ENCODE peak calls at places on chromosomes 16 and 17, in nine cellular contexts. X, Y, Z, B, K, P, F, J and C are unnamed samples.
A peak's percentile ranks its signal among the peaks of the same experiment; 100 is the strongest.

GRCh38 chr17:2724783-2725164 is 13.2 kb upstream of the CLUH start:
- DNase-seq in X (peak; percentile 48), Y (peak; percentile 25), Z (peak; percentile 36), B (peak; percentile 43), K (no peak), P (peak; percentile 50), F (peak; percentile 67), J (no peak), C (no peak)

GRCh38 chr16:89722392-89723278 is 1.3 kb downstream of the ZNF276 start:
- DNase-seq in X (peak; percentile 86), Y (no peak), Z (peak; percentile 48), B (peak; percentile 73), K (peak; percentile 95), P (no peak), F (no peak), J (peak; percentile 89), C (peak; percentile 55)

GRCh38 chr16:85056211-85056748 is 28.7 kb downstream of the KIAA0513 start:
- DNase-seq in X (no peak), Y (peak; percentile 38), Z (no peak), B (no peak), K (no peak), P (no peak), F (no peak), J (no peak), C (no peak)

GRCh38 chr17:8629371-8630226 is 926 bp downstream of the MYH10 start:
- DNase-seq in X (peak; percentile 12), Y (peak; percentile 36), Z (peak; percentile 28), B (peak; percentile 12), K (peak; percentile 88), P (peak; percentile 31), F (peak; percentile 53), J (no peak), C (peak; percentile 30)

GRCh38 chr17:37360632-37361031 is 15.2 kb upstream of the C17orf78 start:
- DNase-seq in X (peak; percentile 37), Y (peak; percentile 6), Z (no peak), B (peak; percentile 94), K (no peak), P (no peak), F (no peak), J (no peak), C (peak; percentile 58)

GRCh38 chr17:82668631-82669099 is 20.4 kb upstream of the WDR45B start:
- DNase-seq in X (peak; percentile 78), Y (peak; percentile 69), Z (peak; percentile 76), B (peak; percentile 22), K (no peak), P (peak; percentile 57), F (peak; percentile 64), J (peak; percentile 55), C (peak; percentile 60)

GRCh38 chr17:27578718-27579085 is 52.3 kb upstream of the LGALS9 start:
- DNase-seq in X (no peak), Y (no peak), Z (peak; percentile 62), B (peak; percentile 26), K (no peak), P (no peak), F (no peak), J (no peak), C (no peak)

GRCh38 chr17:82238562-82239201 is 9.8 kb downstream of the SLC16A3 start:
- DNase-seq in X (no peak), Y (peak; percentile 77), Z (peak; percentile 68), B (peak; percentile 89), K (peak; percentile 92), P (no peak), F (no peak), J (peak; percentile 92), C (peak; percentile 75)

DNA sequence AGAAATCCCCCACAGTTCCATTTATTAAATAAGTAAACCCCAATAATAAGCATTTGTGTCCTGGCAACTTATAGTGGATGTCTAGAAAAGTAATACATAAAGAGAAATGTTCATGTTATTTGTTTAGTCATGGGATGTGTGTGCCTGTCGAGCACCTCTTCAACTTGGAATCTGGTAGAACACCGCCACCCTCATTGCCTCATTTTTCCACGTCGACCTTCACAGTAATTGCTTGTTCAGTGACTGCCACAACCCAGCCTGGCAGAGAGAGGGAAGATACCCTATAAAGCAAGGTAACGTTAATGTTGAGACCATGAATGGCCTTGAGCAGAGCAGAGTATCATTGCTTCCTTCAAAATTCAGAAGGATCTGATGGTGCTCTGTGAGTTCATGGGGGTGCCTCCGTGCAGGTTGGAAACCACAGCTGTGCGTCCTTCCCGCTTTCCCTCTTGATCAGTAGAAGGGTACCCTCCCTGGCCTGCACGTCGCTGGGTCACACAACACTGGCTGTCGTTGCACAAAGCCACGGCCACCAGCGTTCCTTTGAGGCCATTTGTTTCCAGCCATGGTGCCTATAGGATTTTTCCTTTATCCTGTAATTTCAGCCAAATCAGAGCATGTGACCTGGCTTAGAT is 3.7 kb upstream of the DNASE1 start:
- DNase-seq in X (no peak), Y (no peak), Z (no peak), B (no peak), K (peak; percentile 59), P (no peak), F (no peak), J (peak; percentile 39), C (no peak)
- TF ChIP-seq CTCF in X (no peak), Y (no peak), Z (no peak), B (no peak), K (no peak), P (no peak), F (no peak), J (no peak), C (no peak)

DNA sequence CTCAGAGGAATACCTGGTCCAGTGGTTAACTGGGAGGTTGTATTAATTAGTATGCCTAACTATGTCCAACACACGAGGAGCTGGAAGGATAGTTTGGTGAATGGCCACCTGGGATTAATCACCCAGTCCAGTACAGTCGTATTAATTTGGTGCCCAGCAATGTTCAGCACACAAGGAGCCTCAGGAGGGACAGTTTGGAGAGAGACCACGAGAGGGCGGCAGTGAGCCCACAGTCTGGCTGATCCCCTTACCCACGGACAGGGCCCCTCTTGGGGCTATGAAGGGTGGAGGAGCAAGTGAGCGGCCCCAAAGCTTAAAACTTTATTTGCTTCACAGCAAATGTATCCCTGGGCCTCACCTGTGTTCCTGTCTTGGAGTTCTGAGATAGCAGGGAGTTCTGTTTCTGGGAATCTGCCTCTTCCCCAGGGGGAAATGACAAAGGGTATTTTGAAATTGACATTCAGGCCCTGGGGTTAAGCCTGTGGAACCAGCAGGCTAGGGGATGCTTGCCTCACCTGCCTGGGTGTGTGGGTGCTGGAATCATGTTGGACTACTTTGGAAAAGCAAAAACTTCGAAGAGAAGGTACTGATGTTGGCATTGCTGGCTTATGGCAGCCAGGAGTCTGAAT is 227.4 kb upstream of the ASIC2 start:
- DNase-seq in X (peak; percentile 63), Y (peak; percentile 3), Z (peak; percentile 49), B (peak; percentile 8), K (no peak), P (peak; percentile 86), F (peak; percentile 88), J (no peak), C (peak; percentile 55)
- TF ChIP-seq CTCF in X (peak; percentile 61), Y (peak; percentile 62), Z (peak; percentile 44), B (peak; percentile 75), K (peak; percentile 65), P (peak; percentile 88), F (peak; percentile 81), J (peak; percentile 66), C (peak; percentile 65)

DNA sequence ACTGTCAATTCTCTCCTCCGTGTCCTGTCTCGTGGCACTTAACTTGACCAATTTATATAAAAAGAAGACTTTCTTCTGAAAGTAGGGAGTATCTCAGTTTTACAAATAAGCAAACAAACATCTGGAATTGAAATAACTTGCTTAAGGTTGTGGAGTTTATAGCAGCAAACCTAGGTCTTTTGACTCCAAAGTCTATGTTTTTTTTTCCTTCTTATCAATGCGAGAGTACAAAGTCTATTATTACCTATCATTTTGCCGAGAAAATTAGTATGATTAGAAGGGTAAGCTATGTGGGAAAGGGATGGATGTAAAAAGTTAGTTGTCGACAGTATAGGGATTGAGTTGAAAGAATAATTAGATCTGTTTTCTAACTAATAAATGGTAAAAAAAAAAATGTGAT is 50.4 kb downstream of the PPM1E start:
- DNase-seq in X (no peak), Y (no peak), Z (no peak), B (no peak), K (no peak), P (no peak), F (no peak), J (no peak), C (no peak)
- TF ChIP-seq CTCF in X (no peak), Y (no peak), Z (no peak), B (no peak), K (no peak), P (no peak), F (no peak), J (no peak), C (no peak)

DNA sequence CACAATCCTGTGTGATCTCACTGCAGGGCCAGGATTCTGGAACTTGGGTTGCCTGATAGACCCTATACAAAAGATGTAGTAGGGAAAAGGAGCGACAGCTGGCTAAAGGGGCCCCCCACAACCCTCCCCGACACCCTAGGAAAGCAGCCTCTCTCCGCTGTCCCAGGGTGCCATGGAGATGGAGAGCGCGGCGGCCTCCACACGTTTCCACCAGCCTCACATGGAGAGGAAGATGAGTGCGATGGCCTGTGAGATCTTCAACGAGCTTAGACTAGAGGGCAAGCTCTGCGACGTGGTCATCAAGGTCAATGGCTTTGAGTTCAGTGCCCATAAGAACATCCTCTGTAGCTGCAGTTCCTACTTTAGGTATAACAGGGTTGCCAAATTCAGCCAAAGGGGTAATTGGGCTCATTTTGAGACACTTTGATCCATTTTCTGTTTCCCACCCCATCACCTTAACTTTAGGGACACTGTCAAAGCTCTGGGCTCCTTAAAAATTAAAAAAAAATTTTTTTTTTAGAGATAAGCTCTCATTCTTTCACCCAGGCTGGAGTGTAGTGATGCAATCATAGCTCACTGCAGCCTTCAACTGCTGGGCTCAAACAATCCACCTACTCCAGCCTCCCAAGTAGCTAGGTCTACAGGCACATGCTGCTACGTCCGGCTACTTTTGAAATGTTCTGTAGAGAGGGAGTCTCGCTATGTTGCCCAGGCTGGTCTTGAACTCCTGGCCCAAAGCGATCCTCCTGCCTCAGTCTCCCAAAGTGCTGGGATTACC is at the start of gene KLHL10:
- DNase-seq in X (no peak), Y (no peak), Z (no peak), B (no peak), K (no peak), P (no peak), F (no peak), J (no peak), C (no peak)
- TF ChIP-seq CTCF in X (no peak), Y (no peak), Z (no peak), B (no peak), K (no peak), P (no peak), F (no peak), J (no peak), C (no peak)